ENCODE peak calls at places on chromosomes 11 and 22, in four cellular contexts. D is Kasumi-1, K is neural progenitor cell, P is LoVo. T is an unnamed sample.
A peak's percentile ranks its signal among the peaks of the same experiment; 100 is the strongest.

GRCh38 chr11:83044958-83045712 is 26.6 kb downstream of the RAB30 start:
- DNase-seq in D (no peak), K (no peak), P (peak; percentile 64), T (no peak)

GRCh38 chr22:25057013-25057881 is 104.7 kb downstream of the KIAA1671 start:
- DNase-seq in D (peak; percentile 29), K (peak; percentile 75), P (peak; percentile 55), T (no peak)

GRCh38 chr11:65646921-65647701 is 9.2 kb downstream of the SIPA1 start:
- DNase-seq in D (no peak), K (peak; percentile 57), P (peak; percentile 65), T (no peak)

GRCh38 chr11:110296226-110297081 is at the start of gene RDX:
- DNase-seq in D (peak; percentile 45), K (peak; percentile 94), P (peak; percentile 81), T (peak; percentile 78)

GRCh38 chr11:87219266-87219665 is 181.5 kb downstream of the TMEM135 start:
- DNase-seq in D (no peak), K (peak; percentile 5), P (no peak), T (no peak)

GRCh38 chr22:31818481-31819392 is 64.9 kb downstream of the DEPDC5 start:
- DNase-seq in D (no peak), K (peak; percentile 15), P (no peak), T (no peak)

GRCh38 chr22:35846804-35847203 is 129.1 kb downstream of the APOL5 start:
- DNase-seq in D (no peak), K (no peak), P (no peak), T (no peak)

GRCh38 chr11:95375451-95375850 is 144.4 kb upstream of the SESN3 start:
- DNase-seq in D (no peak), K (no peak), P (no peak), T (no peak)

GRCh38 chr11:69841859-69842698 is 22.9 kb upstream of the FGF3 start:
- DNase-seq in D (no peak), K (peak; percentile 35), P (no peak), T (no peak)

GRCh38 chr11:57364851-57365660 is 15.9 kb downstream of the PRG3 start:
- DNase-seq in D (no peak), K (peak; percentile 32), P (no peak), T (no peak)

GRCh38 chr11:117841582-117842031 is 17.1 kb upstream of the FXYD2 start:
- DNase-seq in D (no peak), K (no peak), P (no peak), T (no peak)